ENCODE peak calls at places on chromosomes 13 and 19, in five cellular contexts. M, J, H, Z and X are unnamed samples.

GRCh38 chr13:50831510-50831909 is 12.0 kb downstream of the DLEU7 start:
- DNase-seq in M (no peak), J (no peak), H (no peak), Z (no peak), X (no peak)

GRCh38 chr13:100608906-100609305 is 20.3 kb upstream of the GGACT start:
- DNase-seq in M (no peak), J (no peak), H (no peak), Z (peak), X (no peak)

GRCh38 chr13:51122868-51123267 is 11.8 kb upstream of the C13orf42 start:
- DNase-seq in M (no peak), J (no peak), H (no peak), Z (no peak), X (no peak)

GRCh38 chr13:25292301-25292700 is 5.0 kb upstream of the MTMR6 start:
- DNase-seq in M (no peak), J (no peak), H (no peak), Z (no peak), X (no peak)

GRCh38 chr13:112042496-112042895 is 24.5 kb upstream of the SOX1 start:
- DNase-seq in M (no peak), J (no peak), H (no peak), Z (no peak), X (no peak)

GRCh38 chr19:40335855-40336700 is 12.1 kb downstream of the C19orf47 start:
- DNase-seq in M (no peak), J (no peak), H (no peak), Z (no peak), X (no peak)

GRCh38 chr13:92573467-92574057 is 653.0 kb upstream of the GPC6 start:
- DNase-seq in M (no peak), J (no peak), H (no peak), Z (no peak), X (no peak)

GRCh38 chr13:47933688-47934011 is 67.4 kb downstream of the SUCLA2 start:
- DNase-seq in M (no peak), J (no peak), H (no peak), Z (no peak), X (no peak)

GRCh38 chr13:54337526-54337925 is 1308.9 kb downstream of the OLFM4 start:
- DNase-seq in M (no peak), J (no peak), H (no peak), Z (no peak), X (no peak)

GRCh38 chr13:73034901-73035300 is 23.9 kb upstream of the KLF5 start:
- DNase-seq in M (no peak), J (no peak), H (no peak), Z (no peak), X (no peak)

GRCh38 chr19:12885749-12886706 is 973 bp downstream of the KLF1 start:
- DNase-seq in M (no peak), J (no peak), H (no peak), Z (peak), X (no peak)

GRCh38 chr13:95352486-95352885 is 51.2 kb upstream of the ABCC4 start:
- DNase-seq in M (no peak), J (no peak), H (no peak), Z (no peak), X (no peak)

GRCh38 chr19:41172297-41173164 is 20.5 kb upstream of the CYP2S1 start:
- DNase-seq in M (no peak), J (peak), H (no peak), Z (no peak), X (no peak)

GRCh38 chr13:112971288-112971643 is 2.3 kb downstream of the MCF2L start:
- DNase-seq in M (no peak), J (peak), H (no peak), Z (peak), X (no peak)

GRCh38 chr19:14366529-14366928 is 14.7 kb upstream of the ADGRE5 start:
- DNase-seq in M (peak), J (peak), H (peak), Z (peak), X (peak)

GRCh38 chr13:99867535-99868271 is 103.9 kb downstream of the ZIC5 start:
- DNase-seq in M (no peak), J (no peak), H (no peak), Z (no peak), X (no peak)

GRCh38 chr13:25752957-25753540 is 298.8 kb downstream of the SHISA2 start:
- DNase-seq in M (no peak), J (no peak), H (peak), Z (no peak), X (peak)

GRCh38 chr13:51494151-51494550 is 41.3 kb upstream of the INTS6 start:
- DNase-seq in M (no peak), J (no peak), H (no peak), Z (no peak), X (no peak)

GRCh38 chr13:43760257-43760656 is 26.5 kb downstream of the ENOX1 start:
- DNase-seq in M (no peak), J (no peak), H (no peak), Z (no peak), X (no peak)

GRCh38 chr13:65275838-65276630 is 1954.1 kb downstream of the PCDH9 start:
- DNase-seq in M (no peak), J (no peak), H (no peak), Z (no peak), X (no peak)

GRCh38 chr19:56837004-56837403 is 3.5 kb downstream of the PEG3 start:
- DNase-seq in M (no peak), J (no peak), H (peak), Z (no peak), X (peak)

GRCh38 chr13:72181661-72182060 is 314.7 kb upstream of the DACH1 start:
- DNase-seq in M (no peak), J (no peak), H (no peak), Z (no peak), X (no peak)

GRCh38 chr19:6066661-6067646 is 43.3 kb downstream of the RFX2 start:
- DNase-seq in M (peak), J (peak), H (peak), Z (peak), X (peak)

GRCh38 chr13:24670927-24671326 is 9.3 kb upstream of the ATP12A start:
- DNase-seq in M (no peak), J (no peak), H (no peak), Z (no peak), X (no peak)

GRCh38 chr13:110226051-110226562 is 80.8 kb downstream of the COL4A1 start:
- DNase-seq in M (no peak), J (no peak), H (no peak), Z (no peak), X (no peak)

GRCh38 chr19:30512748-30513389 is 140.7 kb downstream of the ZNF536 start:
- DNase-seq in M (no peak), J (no peak), H (no peak), Z (no peak), X (no peak)

GRCh38 chr13:40640202-40640601 is 26.2 kb downstream of the FOXO1 start:
- DNase-seq in M (no peak), J (no peak), H (peak), Z (no peak), X (no peak)

DNA sequence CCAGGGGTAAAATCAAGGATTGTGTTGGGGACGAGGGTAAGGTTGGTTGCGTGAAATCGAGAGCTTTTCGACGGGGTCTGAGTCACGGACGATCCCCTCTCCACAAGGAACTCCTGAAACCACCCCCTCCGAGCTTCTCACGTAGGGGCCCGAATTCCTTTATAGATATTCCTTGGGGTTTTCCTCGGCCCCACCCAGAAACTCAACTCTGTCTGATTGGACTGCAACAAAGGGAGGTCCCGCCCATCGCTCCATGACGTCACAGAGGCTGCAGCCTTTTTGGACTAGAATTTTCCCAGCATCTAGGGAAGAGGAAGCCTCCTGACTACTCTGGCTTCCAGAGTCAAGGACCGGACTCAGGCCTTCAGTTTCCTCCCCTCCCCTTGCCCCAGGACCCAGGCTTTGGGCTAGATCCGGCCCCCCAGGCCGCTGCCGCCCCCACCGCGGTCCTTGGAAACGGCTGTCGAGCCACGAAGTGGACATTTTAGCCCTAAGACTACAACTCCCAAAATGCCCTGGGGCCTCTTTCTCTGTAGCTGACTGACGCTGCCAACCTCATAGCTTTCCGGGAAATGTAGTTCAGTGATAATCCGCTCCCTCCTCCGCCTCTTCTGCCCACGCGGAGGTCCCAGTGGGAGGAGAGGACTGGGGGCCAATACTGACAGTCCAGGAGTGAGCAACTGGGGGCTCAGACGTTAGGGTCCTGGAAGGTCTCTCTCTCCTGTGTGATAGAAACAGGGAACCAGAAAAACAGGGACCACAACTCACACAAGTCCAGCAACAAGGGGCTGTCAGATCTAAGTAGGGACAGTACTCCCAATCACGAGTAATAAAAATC is at the start of gene IZUMO1:
- DNase-seq in M (no peak), J (peak), H (peak), Z (peak), X (peak)
- TF ChIP-seq POLR2A in M (no peak), J (peak), H (no peak), Z (no peak), X (no peak)

GRCh38 chr19:1070931-1071791 is 4.2 kb downstream of the ARHGAP45 start:
- DNase-seq in M (no peak), J (peak), H (no peak), Z (no peak), X (no peak)

GRCh38 chr19:1067341-1068103 is 555 bp downstream of the ARHGAP45 start:
- DNase-seq in M (no peak), J (no peak), H (no peak), Z (no peak), X (no peak)

GRCh38 chr19:1068111-1069001 is 1.4 kb downstream of the ARHGAP45 start:
- DNase-seq in M (no peak), J (peak), H (peak), Z (no peak), X (peak)

GRCh38 chr19:1070576-1070930 is 3.6 kb downstream of the ARHGAP45 start:
- DNase-seq in M (no peak), J (no peak), H (no peak), Z (no peak), X (no peak)

DNA sequence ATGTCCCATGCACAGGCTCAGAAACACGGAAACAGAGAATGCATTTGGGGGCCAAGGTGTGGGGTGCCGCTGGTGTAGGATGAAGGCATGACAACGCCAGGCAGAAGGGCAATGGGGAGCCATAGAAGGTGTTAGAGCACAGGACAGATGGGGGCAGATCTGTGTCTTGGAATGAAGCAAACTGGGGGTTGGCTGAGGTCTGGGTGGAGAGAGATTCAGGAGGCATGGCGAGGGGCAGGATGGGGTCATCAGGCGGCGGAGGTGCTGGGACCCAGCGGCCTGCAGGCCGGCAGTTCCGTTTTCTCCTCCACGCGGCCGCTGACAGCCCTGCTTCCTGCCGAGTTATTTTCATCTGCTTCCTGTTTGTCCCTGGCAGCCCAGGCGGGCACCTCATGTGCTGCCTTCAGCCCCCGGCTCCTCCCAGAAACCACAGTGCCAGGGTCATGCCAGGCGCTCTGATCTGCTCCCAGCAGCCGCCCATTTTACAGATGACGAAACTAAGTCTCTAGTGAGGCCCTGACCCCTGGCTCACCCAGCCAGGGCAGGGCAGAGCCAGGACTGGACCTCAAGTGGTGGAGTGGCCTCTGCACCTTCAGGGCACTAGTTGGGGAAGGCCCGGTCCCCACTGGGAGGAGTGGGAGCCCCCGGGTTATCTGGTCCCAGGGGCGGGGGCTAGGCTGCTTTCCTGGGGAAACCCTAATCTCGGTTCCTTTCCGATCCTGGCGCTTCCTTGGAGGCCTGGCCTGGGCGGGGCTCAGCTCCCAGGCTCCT is 2.2 kb downstream of the ARHGAP45 start:
- DNase-seq in M (no peak), J (peak), H (peak), Z (no peak), X (peak)
- TF ChIP-seq POLR2A in M (no peak), J (no peak), H (no peak), Z (no peak), X (no peak)

GRCh38 chr19:32405431-32406160 is at the start of gene DPY19L3:
- DNase-seq in M (peak), J (peak), H (peak), Z (peak), X (peak)
- TF ChIP-seq POLR2A in M (peak), J (peak), H (peak), Z (peak), X (peak)

DNA sequence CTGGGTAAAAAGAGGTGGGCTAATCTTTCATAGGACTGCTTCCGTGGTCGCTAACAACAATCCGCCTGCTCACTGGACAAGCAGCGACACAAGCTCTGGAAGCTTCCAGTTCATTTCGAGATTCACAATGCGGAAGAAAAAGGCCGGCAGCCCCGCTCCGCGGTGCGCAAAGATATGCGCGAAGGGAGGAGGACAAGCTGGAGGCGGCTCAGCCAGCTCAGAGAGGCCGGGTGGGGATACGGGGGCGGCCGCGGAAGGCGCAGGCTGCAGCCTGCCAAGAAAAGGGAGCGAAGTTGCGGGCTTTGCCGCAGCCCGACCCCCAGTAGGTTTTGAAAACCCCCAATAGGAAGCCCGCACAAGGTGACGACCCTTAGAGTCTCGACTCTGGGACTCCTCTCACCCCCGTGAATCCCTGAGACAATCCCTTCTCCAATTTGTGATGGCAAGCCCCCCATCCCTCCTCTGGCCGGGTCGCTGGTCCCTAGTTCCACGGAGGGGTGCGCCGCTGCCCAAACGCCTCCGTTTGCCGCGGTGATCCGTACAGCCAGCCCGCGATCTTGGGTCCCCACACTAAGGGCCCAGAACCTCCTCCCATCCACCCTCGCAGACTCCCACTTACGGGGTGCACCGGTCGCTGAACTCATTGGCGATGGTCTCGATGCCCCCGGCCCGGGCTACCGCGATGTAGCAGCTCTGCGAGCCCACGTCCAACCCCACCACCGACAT is 684 bp downstream of the HSPH1 start:
- DNase-seq in M (peak), J (peak), H (peak), Z (peak), X (peak)
- TF ChIP-seq POLR2A in M (peak), J (no peak), H (no peak), Z (no peak), X (peak)

DNA sequence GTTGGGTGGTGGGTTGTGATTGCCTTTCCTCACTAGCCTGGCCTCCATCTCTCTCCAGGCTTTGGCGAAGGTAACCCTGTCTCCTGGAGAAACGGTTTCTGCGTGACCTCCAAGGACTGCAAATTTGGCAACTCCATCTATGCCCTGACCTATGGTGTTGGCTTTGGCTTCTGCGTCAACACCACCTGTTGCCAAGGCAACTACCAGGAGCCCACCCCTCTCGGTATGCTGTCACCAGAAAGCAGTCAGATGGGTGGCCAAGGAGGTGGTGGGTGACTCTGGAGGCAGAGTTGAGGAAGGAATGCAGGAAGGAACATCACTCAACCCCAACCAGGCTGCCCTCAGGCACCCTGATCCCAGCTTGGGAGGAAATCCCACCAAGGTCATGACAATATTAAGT is 18.6 kb upstream of the IRGC start:
- DNase-seq in M (no peak), J (no peak), H (no peak), Z (no peak), X (no peak)
- TF ChIP-seq POLR2A in M (no peak), J (no peak), H (no peak), Z (no peak), X (no peak)

GRCh38 chr19:55598034-55598433 is 1.3 kb downstream of the FIZ1 start:
- DNase-seq in M (no peak), J (no peak), H (no peak), Z (no peak), X (no peak)

GRCh38 chr19:55597493-55597892 is 1.8 kb downstream of the FIZ1 start:
- DNase-seq in M (no peak), J (no peak), H (no peak), Z (no peak), X (no peak)

GRCh38 chr19:55599468-55600335 is at the start of the genes FIZ1 and ZNF524:
- DNase-seq in M (peak), J (peak), H (peak), Z (peak), X (peak)

GRCh38 chr19:55600336-55601028 is 394 bp downstream of the ZNF524 start:
- DNase-seq in M (no peak), J (no peak), H (peak), Z (no peak), X (no peak)

DNA sequence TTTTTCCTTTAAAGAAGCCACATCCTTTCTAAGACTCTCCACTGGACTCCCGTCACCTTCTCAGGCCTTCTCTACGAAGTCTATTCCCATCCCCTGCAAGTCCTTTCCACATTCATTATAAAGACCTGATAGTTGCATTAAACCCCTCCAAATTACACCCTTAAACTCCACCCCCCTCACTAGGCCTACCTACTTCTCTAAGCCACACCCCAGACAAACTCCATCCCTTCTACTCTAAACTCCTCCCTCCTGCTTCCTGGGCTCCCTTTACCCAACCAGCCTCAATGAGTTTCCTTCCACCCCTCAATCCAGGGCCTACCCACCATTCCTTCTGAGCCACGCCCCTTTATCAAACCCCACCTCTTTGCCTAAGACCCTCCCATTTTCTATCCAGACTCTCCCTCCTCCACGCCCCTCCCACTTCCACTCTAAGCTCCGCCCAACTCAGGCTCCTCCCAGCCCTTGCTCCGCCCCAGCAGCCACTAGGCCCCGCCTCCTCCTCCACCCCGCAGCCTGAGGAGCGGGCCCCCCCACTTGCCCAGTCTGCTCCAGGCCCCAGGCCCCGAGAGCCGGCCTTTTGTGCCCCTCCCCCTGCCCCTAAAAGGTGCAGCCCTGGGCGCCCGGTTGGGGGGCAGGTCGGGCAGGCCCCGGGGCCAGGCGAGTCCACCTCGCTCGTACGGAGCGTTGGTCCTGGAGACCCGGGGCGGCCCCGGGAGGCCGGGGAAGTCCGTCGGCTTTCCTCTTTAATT is 424 bp downstream of the FIZ1 start:
- DNase-seq in M (peak), J (peak), H (peak), Z (peak), X (peak)
- TF ChIP-seq POLR2A in M (peak), J (peak), H (no peak), Z (peak), X (peak)

GRCh38 chr13:97432232-97432916 is 1.6 kb upstream of the RAP2A start:
- DNase-seq in M (no peak), J (no peak), H (no peak), Z (no peak), X (no peak)
- TF ChIP-seq POLR2A in M (no peak), J (peak), H (peak), Z (no peak), X (peak)

GRCh38 chr19:51610576-51610975 is 19.6 kb downstream of the SIGLEC5 start:
- DNase-seq in M (no peak), J (no peak), H (no peak), Z (no peak), X (no peak)
- TF ChIP-seq POLR2A in M (no peak), J (no peak), H (no peak), Z (no peak), X (no peak)